ENCODE peak calls at places on chromosomes 5 and 9, in seven cellular contexts. Q is cardiac fibroblast; O is substantia nigra; K is activated CD4-positive, alpha-beta T cell treated with anti-CD3 and anti-CD28 coated beads for 24 hours; E is activated T-cell treated with anti-CD3 and anti-CD28 coated beads for 24 hours; C is hypothalamus; X is activated effector memory CD4-positive, alpha-beta T cell treated with Interleukin-2 at 50 U/mL for 16 hours. U is an unnamed sample.

GRCh38 chr5:122315511-122315910 is 3.5 kb downstream of the SNCAIP start:
- DNase-seq in E (no peak), X (no peak), K (no peak), C (no peak), Q (no peak), O (no peak), U (no peak)

GRCh38 chr9:91536211-91536691 is 112.6 kb upstream of the NFIL3 start:
- DNase-seq in X (no peak), C (no peak), E (no peak), O (no peak), Q (no peak), K (no peak), U (peak)

GRCh38 chr9:125649315-125649714 is 57.7 kb downstream of the MAPKAP1 start:
- DNase-seq in Q (peak), K (no peak), C (no peak), E (no peak), X (no peak), O (no peak), U (peak)

GRCh38 chr5:114418546-114419388 is 56.9 kb downstream of the KCNN2 start:
- DNase-seq in E (no peak), X (no peak), K (no peak), C (no peak), Q (no peak), O (no peak), U (no peak)

GRCh38 chr9:30800421-30800820 is 1584.0 kb upstream of the ACO1 start:
- DNase-seq in X (no peak), Q (no peak), C (no peak), E (no peak), O (no peak), K (no peak), U (no peak)

GRCh38 chr9:77251050-77251449 is 73.7 kb downstream of the VPS13A start:
- DNase-seq in K (no peak), E (no peak), C (no peak), O (no peak), Q (no peak), X (no peak), U (no peak)

GRCh38 chr5:172504736-172505402 is 50.5 kb upstream of the SH3PXD2B start:
- DNase-seq in C (no peak), Q (peak), X (no peak), O (no peak), K (no peak), E (no peak), U (no peak)

GRCh38 chr9:77019010-77019809 is at the start of gene FOXB2:
- DNase-seq in K (no peak), O (no peak), C (no peak), X (no peak), Q (no peak), E (no peak), U (no peak)

GRCh38 chr5:146744358-146744757 is 134.2 kb downstream of the PPP2R2B start:
- DNase-seq in K (no peak), Q (peak), X (no peak), E (no peak), C (no peak), O (no peak), U (peak)

GRCh38 chr5:87650284-87650683 is 237.6 kb upstream of the CCNH start:
- DNase-seq in C (no peak), E (no peak), X (no peak), O (no peak), K (no peak), Q (no peak), U (no peak)

GRCh38 chr9:70143394-70144130 is 99.9 kb downstream of the MAMDC2 start:
- DNase-seq in Q (no peak), X (no peak), E (no peak), O (no peak), K (no peak), C (no peak), U (no peak)

GRCh38 chr9:106420511-106420944 is 442.4 kb upstream of the ZNF462 start:
- DNase-seq in C (no peak), K (no peak), X (no peak), E (no peak), Q (no peak), O (no peak), U (peak)

GRCh38 chr9:101026824-101027223 is 1.7 kb upstream of the PLPPR1 start:
- DNase-seq in E (no peak), K (no peak), X (no peak), O (no peak), Q (no peak), C (no peak), U (no peak)

GRCh38 chr5:172410160-172410559 is 44.2 kb downstream of the SH3PXD2B start:
- DNase-seq in C (no peak), Q (no peak), E (no peak), O (no peak), X (no peak), K (no peak), U (no peak)

GRCh38 chr5:16057277-16057676 is 122.3 kb downstream of the MARCHF11 start:
- DNase-seq in E (no peak), X (no peak), O (no peak), K (no peak), Q (no peak), C (no peak), U (peak)